ENCODE peak calls at places on chromosomes 12 and 14, in five cellular contexts. P, U, J, Z and M are unnamed samples.

GRCh38 chr12:2582631-2583616 is 211.8 kb upstream of the FKBP4 start:
- DNase-seq in P (peak; percentile 84), U (peak; percentile 76), J (peak; percentile 28), Z (peak; percentile 60), M (peak; percentile 65)

GRCh38 chr14:65095633-65096205 is 6.6 kb downstream of the MAX start:
- DNase-seq in U (peak; percentile 54), J (peak; percentile 87), Z (no peak), P (no peak), M (peak; percentile 15)

GRCh38 chr14:51219473-51220448 is 20.3 kb upstream of the TMX1 start:
- DNase-seq in P (no peak), J (peak; percentile 49), U (no peak), Z (no peak), M (peak; percentile 49)

GRCh38 chr12:86669010-86669409 is 412.8 kb upstream of the MGAT4C start:
- DNase-seq in Z (no peak), U (no peak), P (no peak), J (no peak), M (no peak)

GRCh38 chr12:54631988-54632728 is 2.5 kb downstream of the LACRT start:
- DNase-seq in U (no peak), Z (no peak), P (no peak), J (no peak), M (peak; percentile 56)

GRCh38 chr12:537772-538171 is 78.0 kb downstream of the B4GALNT3 start:
- DNase-seq in J (no peak), P (no peak), Z (no peak), U (no peak), M (no peak)

GRCh38 chr12:29304388-29304787 is 76.6 kb downstream of the ERGIC2 start:
- DNase-seq in Z (no peak), P (no peak), U (no peak), J (no peak), M (no peak)

GRCh38 chr12:27970391-27970980 is 2.0 kb downstream of the PTHLH start:
- DNase-seq in Z (no peak), U (peak; percentile 42), J (peak; percentile 43), P (no peak), M (peak; percentile 60)

GRCh38 chr14:106372870-106373657 is 846.7 kb downstream of the TMEM121 start:
- DNase-seq in Z (peak; percentile 45), J (no peak), P (peak; percentile 22), U (peak; percentile 54), M (peak; percentile 60)